ENCODE peak calls at places on chromosome 2, in four cellular contexts. J, D, L and N are unnamed samples. For H3K27me3 and H3K4me1, the result is how much of the 10 kb centered on the place peaks cover.

GRCh38 chr2:177906041-177906718 is 166.4 kb downstream of the PDE11A start:
- DNase-seq in J (peak), D (peak), L (peak), N (peak)

GRCh38 chr2:158904126-158904525 is 64.3 kb upstream of the TANC1 start:
- DNase-seq in J (no peak), D (no peak), L (no peak), N (no peak)

GRCh38 chr2:158967731-158968395 is 577 bp upstream of the TANC1 start:
- DNase-seq in J (no peak), D (no peak), L (peak), N (no peak)

GRCh38 chr2:240247241-240247867 is 106.9 kb upstream of the OTOS start:
- DNase-seq in J (no peak), D (no peak), L (no peak), N (no peak)

GRCh38 chr2:80050246-80050645 is 254.3 kb downstream of the LRRTM1 start:
- DNase-seq in J (no peak), D (no peak), L (no peak), N (no peak)

GRCh38 chr2:25651782-25652455 is 21.5 kb downstream of the DTNB start:
- DNase-seq in J (peak), D (no peak), L (no peak), N (no peak)

GRCh38 chr2:185074156-185074555 is 475.8 kb downstream of the ZNF804A start:
- DNase-seq in J (no peak), D (no peak), L (no peak), N (no peak)

GRCh38 chr2:37523861-37524362 is 147.5 kb downstream of the CDC42EP3 start:
- DNase-seq in J (no peak), D (no peak), L (no peak), N (no peak)

GRCh38 chr2:59449264-59449663 is 1104.2 kb downstream of the BCL11A start:
- DNase-seq in J (no peak), D (no peak), L (no peak), N (no peak)

GRCh38 chr2:152062130-152063091 is 36.4 kb downstream of the CACNB4 start:
- DNase-seq in J (no peak), D (no peak), L (no peak), N (no peak)

GRCh38 chr2:794554-795244 is 117.5 kb upstream of the TMEM18 start:
- DNase-seq in J (no peak), D (no peak), L (peak), N (no peak)

GRCh38 chr2:8475349-8476045 is 206.4 kb upstream of the ID2 start:
- DNase-seq in J (no peak), D (peak), L (no peak), N (no peak)

GRCh38 chr2:175903384-175903936 is 98.6 kb downstream of the LNPK start:
- DNase-seq in J (no peak), D (no peak), L (no peak), N (no peak)

GRCh38 chr2:219784178-219784577 is 156.7 kb downstream of the SLC4A3 start:
- DNase-seq in J (no peak), D (no peak), L (no peak), N (no peak)

GRCh38 chr2:239163306-239164070 is 237.3 kb downstream of the HDAC4 start:
- DNase-seq in J (no peak), D (no peak), L (no peak), N (no peak)

GRCh38 chr2:150639917-150640538 is 152.6 kb upstream of the RND3 start:
- DNase-seq in J (no peak), D (no peak), L (no peak), N (no peak)

GRCh38 chr2:11343626-11344341 is 652 bp downstream of the ROCK2 start:
- DNase-seq in J (peak), D (no peak), L (peak), N (peak)

GRCh38 chr2:20611844-20612356 is 39.0 kb downstream of the HS1BP3 start:
- DNase-seq in J (no peak), D (no peak), L (no peak), N (no peak)

GRCh38 chr2:203578511-203579130 is 43.5 kb upstream of the RAPH1 start:
- DNase-seq in J (no peak), D (no peak), L (no peak), N (no peak)

GRCh38 chr2:133314761-133315160 is 253.5 kb downstream of the NCKAP5 start:
- DNase-seq in J (no peak), D (no peak), L (no peak), N (peak)

GRCh38 chr2:3627500-3628100 is 30.4 kb upstream of the ALLC start:
- DNase-seq in J (no peak), D (no peak), L (peak), N (no peak)

GRCh38 chr2:75716406-75716805 is 5.7 kb upstream of the GCFC2 start:
- DNase-seq in J (no peak), D (no peak), L (no peak), N (no peak)

GRCh38 chr2:157480182-157480961 is 36.5 kb upstream of the CYTIP start:
- DNase-seq in J (no peak), D (no peak), L (no peak), N (no peak)

GRCh38 chr2:112831956-112832567 is 4.5 kb downstream of the IL1B start:
- DNase-seq in J (no peak), D (peak), L (no peak), N (no peak)

GRCh38 chr2:650343-651310 is 26.6 kb downstream of the TMEM18 start:
- DNase-seq in J (no peak), D (no peak), L (peak), N (no peak)

GRCh38 chr2:65488527-65488926 is 56.1 kb upstream of the SPRED2 start:
- DNase-seq in J (no peak), D (no peak), L (no peak), N (no peak)

GRCh38 chr2:98088261-98088660 is 1.3 kb downstream of the VWA3B start:
- DNase-seq in J (no peak), D (no peak), L (no peak), N (no peak)

GRCh38 chr2:46460241-46460921 is 19.0 kb upstream of the TMEM247 start:
- DNase-seq in J (peak), D (no peak), L (no peak), N (no peak)

GRCh38 chr2:213475433-213475832 is 191.2 kb downstream of the SPAG16 start:
- DNase-seq in J (no peak), D (no peak), L (no peak), N (no peak)
- TF ChIP-seq SUZ12 in J (no peak), D (no peak), L (no peak), N (no peak)

GRCh38 chr2:86333378-86333777 is 4.0 kb downstream of the REEP1 start:
- DNase-seq in J (no peak), D (no peak), L (no peak), N (no peak)
- H3K27me3 ChIP-seq in J (under half), D (under half), L (under half), N (under half)

GRCh38 chr2:138504546-138505239 is 3.1 kb downstream of the SPOPL start:
- DNase-seq in J (no peak), D (no peak), L (no peak), N (no peak)
- H3K4me1 ChIP-seq in J (half or more), D (under half), L (under half), N (under half)

GRCh38 chr2:236986524-236987330 is 99.0 kb upstream of the COPS8 start:
- DNase-seq in J (no peak), D (no peak), L (no peak), N (no peak)
- TF ChIP-seq SUZ12 in J (no peak), D (no peak), L (no peak), N (no peak)